ENCODE peak calls at places on chromosomes 13 and 19, in eight cellular contexts. Y is cardiac muscle cell; C is CD8-positive, alpha-beta T cell; O is AG04449; H is thoracic aorta; X is vagina; G is AG09309; S is neural crest cell. N is an unnamed sample.

GRCh38 chr13:40379186-40379585 is 287.3 kb downstream of the FOXO1 start:
- DNase-seq in Y (no peak), C (no peak), O (no peak), S (no peak), H (no peak), X (no peak), G (no peak), N (no peak)

GRCh38 chr19:12840091-12841079 is 2.1 kb downstream of the MAST1 start:
- DNase-seq in S (peak; percentile 66), Y (peak; percentile 92), O (no peak), C (no peak), H (no peak), X (no peak), G (no peak), N (peak; percentile 69)

GRCh38 chr13:44402902-44403719 is 29.5 kb downstream of the SERP2 start:
- DNase-seq in O (no peak), S (no peak), X (no peak), Y (no peak), H (no peak), C (no peak), G (no peak), N (no peak)

GRCh38 chr19:14248578-14249011 is 42.6 kb upstream of the ADGRL1 start:
- DNase-seq in G (no peak), H (no peak), O (no peak), Y (peak; percentile 82), X (no peak), S (peak; percentile 75), C (no peak), N (peak; percentile 58)

GRCh38 chr19:44303305-44303704 is 1.5 kb downstream of the ZNF235 start:
- DNase-seq in X (no peak), O (no peak), G (no peak), H (no peak), Y (no peak), S (no peak), C (no peak), N (no peak)

GRCh38 chr19:3479819-3480215 is 508 bp downstream of the SMIM24 start:
- DNase-seq in H (no peak), G (no peak), X (no peak), Y (no peak), O (no peak), S (no peak), C (no peak), N (no peak)

GRCh38 chr19:13932911-13933393 is 5.3 kb downstream of the PODNL1 start:
- DNase-seq in C (no peak), X (no peak), O (no peak), S (no peak), H (no peak), Y (no peak), G (no peak), N (no peak)

GRCh38 chr19:3818479-3818878 is 32.3 kb upstream of the MATK start:
- DNase-seq in S (no peak), G (peak; percentile 13), H (no peak), X (no peak), O (no peak), C (no peak), Y (peak; percentile 17), N (no peak)

GRCh38 chr13:45305079-45305478 is 35.9 kb downstream of the TPT1 start:
- DNase-seq in Y (no peak), C (no peak), X (no peak), H (no peak), G (no peak), S (no peak), O (no peak), N (no peak)

GRCh38 chr13:23504188-23504587 is 66.0 kb upstream of the TNFRSF19 start:
- DNase-seq in Y (no peak), C (no peak), H (no peak), G (no peak), S (no peak), O (no peak), X (no peak), N (no peak)

GRCh38 chr19:6793973-6794372 is 21.5 kb downstream of the VAV1 start:
- DNase-seq in H (no peak), Y (no peak), S (no peak), C (no peak), O (no peak), G (no peak), X (no peak), N (no peak)

GRCh38 chr13:51746802-51747201 is 57.2 kb downstream of the DHRS12 start:
- DNase-seq in G (no peak), O (no peak), X (no peak), Y (no peak), H (no peak), C (no peak), S (no peak), N (no peak)

GRCh38 chr19:4446801-4447200 is 10.8 kb downstream of the UBXN6 start:
- DNase-seq in O (no peak), Y (no peak), X (no peak), S (no peak), C (no peak), H (no peak), G (no peak), N (no peak)

GRCh38 chr13:21453352-21454089 is 5.6 kb downstream of the ZDHHC20 start:
- DNase-seq in C (no peak), S (no peak), X (no peak), O (no peak), H (no peak), G (peak; percentile 56), Y (no peak), N (no peak)

GRCh38 chr19:3547301-3547731 is 8.3 kb downstream of the TEKTIP1 start:
- DNase-seq in O (no peak), S (no peak), G (no peak), H (no peak), Y (no peak), C (no peak), X (no peak), N (no peak)

GRCh38 chr13:100075700-100076587 is 12.9 kb upstream of the PCCA start:
- DNase-seq in C (no peak), X (no peak), Y (no peak), S (no peak), G (no peak), H (no peak), O (no peak), N (no peak)

GRCh38 chr13:44267966-44268365 is 105.7 kb upstream of the SERP2 start:
- DNase-seq in Y (no peak), C (no peak), H (no peak), G (peak; percentile 88), O (peak; percentile 34), S (no peak), X (no peak), N (no peak)

GRCh38 chr19:58229255-58229639 is 533 bp downstream of the ZNF544 start:
- DNase-seq in G (no peak), C (no peak), X (no peak), O (no peak), Y (peak; percentile 36), H (no peak), S (no peak), N (no peak)

GRCh38 chr13:73000027-73000674 is 58.7 kb upstream of the KLF5 start:
- DNase-seq in S (no peak), X (no peak), Y (peak; percentile 1), H (no peak), C (no peak), O (no peak), G (no peak), N (no peak)

GRCh38 chr13:75151081-75151643 is 330.8 kb downstream of the TBC1D4 start:
- DNase-seq in Y (no peak), G (no peak), S (no peak), O (no peak), C (no peak), X (no peak), H (no peak), N (no peak)

GRCh38 chr19:39111593-39112199 is 13.9 kb upstream of the PAK4 start:
- DNase-seq in C (no peak), S (no peak), X (no peak), H (no peak), O (no peak), G (no peak), Y (no peak), N (no peak)

GRCh38 chr19:11849264-11849615 is 714 bp downstream of the ZNF439 start:
- DNase-seq in H (no peak), G (no peak), Y (no peak), C (no peak), O (no peak), S (no peak), X (no peak), N (no peak)

GRCh38 chr13:106570354-106570822 is 2.5 kb upstream of the ARGLU1 start:
- DNase-seq in X (no peak), Y (no peak), O (no peak), H (peak; percentile 72), C (peak; percentile 48), S (peak; percentile 28), G (no peak), N (peak; percentile 36)

GRCh38 chr13:43511260-43511970 is 275.4 kb downstream of the ENOX1 start:
- DNase-seq in Y (no peak), H (no peak), C (no peak), O (no peak), G (no peak), S (no peak), X (no peak), N (no peak)

GRCh38 chr13:106917673-106918652 is 350.0 kb upstream of the ARGLU1 start:
- DNase-seq in O (no peak), X (no peak), S (peak; percentile 89), C (peak; percentile 23), H (peak; percentile 9), Y (peak; percentile 81), G (peak; percentile 4), N (peak; percentile 78)

GRCh38 chr13:96796234-96796633 is 198.0 kb downstream of the OXGR1 start:
- DNase-seq in X (no peak), H (no peak), Y (no peak), G (no peak), S (no peak), C (no peak), O (no peak), N (no peak)
- TF ChIP-seq CTCF in X (no peak), H (peak; percentile 31), Y (no peak), G (no peak), S (peak; percentile 37), C (no peak), O (no peak), N (peak; percentile 16)

GRCh38 chr19:49059056-49059455 is 1.5 kb upstream of the CGB7 start:
- DNase-seq in S (no peak), Y (no peak), G (no peak), X (no peak), C (no peak), H (no peak), O (no peak), N (no peak)
- TF ChIP-seq CTCF in S (no peak), Y (no peak), G (no peak), X (no peak), C (no peak), H (no peak), O (no peak), N (no peak)

DNA sequence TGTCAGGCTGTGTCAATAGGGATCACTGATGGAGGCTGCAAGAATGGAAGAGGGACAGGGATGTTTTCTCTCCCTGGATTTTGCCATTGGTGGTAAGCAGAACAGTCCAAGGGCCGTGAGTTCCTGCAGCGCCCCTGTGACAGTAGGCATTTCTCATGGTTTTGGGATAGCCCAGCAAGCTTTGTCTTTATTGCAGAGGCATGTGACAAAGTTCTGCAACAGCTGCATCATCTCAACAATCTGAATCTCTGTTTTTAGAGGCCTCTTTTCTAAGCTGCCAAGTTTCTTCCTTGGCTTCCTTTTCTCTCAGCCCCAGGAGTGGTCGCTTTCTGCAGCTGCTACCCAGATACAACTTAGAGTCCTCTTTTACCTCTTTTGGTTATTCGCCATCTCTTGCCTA is 95.7 kb upstream of the TSHZ3 start:
- DNase-seq in X (no peak), S (no peak), C (no peak), Y (no peak), G (no peak), O (no peak), H (no peak), N (no peak)
- TF ChIP-seq CTCF in X (no peak), S (no peak), C (no peak), Y (no peak), G (no peak), O (no peak), H (no peak), N (no peak)

GRCh38 chr13:33262997-33263396 is 22.6 kb downstream of the STARD13 start:
- DNase-seq in H (no peak), O (no peak), G (no peak), X (no peak), S (no peak), C (no peak), Y (no peak), N (no peak)
- TF ChIP-seq CTCF in H (no peak), O (peak; percentile 10), G (peak; percentile 12), X (no peak), S (no peak), C (no peak), Y (peak; percentile 6), N (no peak)

N was measured in progenitor cell of endocrine pancreas.